ENCODE peak calls at places on chromosomes 1 and 21, in seven cellular contexts. W is K562, O is stomach, J is HepG2, Y is spleen, F is transverse colon, U is endothelial cell of umbilical vein. L is an unnamed sample.

GRCh38 chr1:201624741-201625646 is 86.1 kb downstream of the NAV1 start:
- DNase-seq in O (no peak), F (no peak), Y (no peak), J (no peak), W (no peak), U (peak), L (no peak)

GRCh38 chr21:46559291-46559983 is 45.4 kb downstream of the S100B start:
- DNase-seq in J (peak), O (peak), Y (no peak), W (no peak), U (peak), F (no peak), L (no peak)

GRCh38 chr21:20639026-20639425 is 359.2 kb upstream of the NCAM2 start:
- DNase-seq in Y (no peak), U (no peak), W (no peak), J (no peak), F (no peak), O (no peak), L (no peak)

GRCh38 chr1:210598135-210598652 is 269.5 kb downstream of the HHAT start:
- DNase-seq in J (peak), U (no peak), O (no peak), W (no peak), Y (no peak), F (peak), L (no peak)

GRCh38 chr21:33135925-33136324 is 66.0 kb downstream of the OLIG1 start:
- DNase-seq in J (no peak), O (no peak), F (no peak), Y (no peak), W (no peak), U (no peak), L (no peak)

GRCh38 chr1:160651428-160652064 is 4.7 kb upstream of the SLAMF1 start:
- DNase-seq in W (no peak), F (no peak), J (no peak), Y (no peak), O (no peak), U (no peak), L (no peak)

GRCh38 chr1:203505526-203506189 is 11.7 kb downstream of the OPTC start:
- DNase-seq in Y (no peak), O (no peak), F (no peak), W (no peak), U (no peak), J (no peak), L (no peak)

GRCh38 chr1:12448746-12449177 is 169.2 kb downstream of the DHRS3 start:
- DNase-seq in Y (no peak), W (peak), J (no peak), F (no peak), U (no peak), O (no peak), L (no peak)

DNA sequence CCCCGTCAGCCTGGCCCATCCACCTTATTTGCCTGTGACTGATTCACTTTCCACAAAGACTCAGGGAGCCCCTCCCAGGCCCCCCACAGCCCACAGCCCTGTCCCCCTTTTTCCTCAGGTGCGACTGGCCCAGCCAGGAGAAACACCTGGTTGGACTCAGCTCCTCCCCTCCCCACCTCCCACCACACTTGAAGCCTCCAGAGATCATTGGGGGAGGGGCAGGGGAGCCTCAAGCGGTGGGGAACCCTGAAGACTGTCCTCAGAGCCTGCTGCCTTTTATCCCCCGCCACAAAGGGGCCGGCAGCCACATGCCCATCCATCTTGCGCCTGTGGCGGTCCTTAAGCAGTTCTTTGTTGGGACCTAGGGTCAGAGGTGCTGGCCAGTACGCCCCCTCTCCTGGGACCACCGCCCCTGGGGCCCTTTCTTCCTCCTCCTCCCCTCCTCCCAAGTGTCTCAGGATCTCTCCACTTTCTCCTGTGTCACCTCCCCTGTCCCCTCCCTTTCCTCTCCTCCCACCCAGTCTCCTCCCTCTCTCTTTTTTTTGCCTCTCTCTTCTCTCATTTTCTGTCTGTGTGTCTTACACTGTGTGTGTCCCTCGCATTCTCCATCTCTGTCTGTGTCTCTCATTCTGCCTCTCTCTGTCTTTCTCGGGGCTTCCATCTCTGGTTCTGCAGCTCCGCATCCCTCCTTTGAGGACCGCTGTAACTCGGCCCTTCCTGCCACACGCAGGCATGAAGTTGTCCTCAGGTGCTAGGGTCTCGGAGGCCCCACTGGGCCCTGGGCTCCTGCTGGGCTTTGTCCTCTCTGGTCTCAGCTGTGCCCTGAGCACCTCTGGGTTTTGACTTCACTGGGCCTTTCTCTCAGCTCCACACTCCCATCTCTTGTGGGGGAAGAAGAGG is 12.2 kb downstream of the CRABP2 start:
- DNase-seq in J (peak), F (peak), O (peak), W (peak), U (no peak), Y (no peak), L (peak)
- TF ChIP-seq POLR2AphosphoS5 in J (no peak), F (no peak), O (no peak), W (no peak), U (no peak), Y (no peak), L (no peak)

GRCh38 chr1:66175107-66175506 is 358.8 kb upstream of the SGIP1 start:
- DNase-seq in W (no peak), Y (no peak), J (no peak), F (no peak), O (no peak), U (no peak), L (no peak)

GRCh38 chr1:66176828-66177227 is 357.1 kb upstream of the SGIP1 start:
- DNase-seq in J (no peak), O (no peak), U (no peak), Y (no peak), F (no peak), W (no peak), L (no peak)

GRCh38 chr1:66177483-66177882 is 356.5 kb upstream of the SGIP1 start:
- DNase-seq in O (no peak), W (no peak), F (no peak), U (no peak), J (peak), Y (no peak), L (no peak)

GRCh38 chr1:66176012-66176715 is 357.8 kb upstream of the SGIP1 start:
- DNase-seq in U (peak), J (no peak), F (no peak), O (no peak), W (no peak), Y (no peak), L (no peak)

GRCh38 chr1:66175581-66175980 is 358.4 kb upstream of the SGIP1 start:
- DNase-seq in U (no peak), O (no peak), J (no peak), F (no peak), W (no peak), Y (no peak), L (no peak)
- H3K27ac ChIP-seq in U (no peak), O (no peak), J (no peak), F (no peak), W (no peak), Y (no peak), L (no peak)

GRCh38 chr1:52348704-52349301 is 17.2 kb downstream of the CC2D1B start:
- DNase-seq in U (peak), W (no peak), F (no peak), Y (no peak), O (no peak), J (no peak), L (peak)

GRCh38 chr1:52355436-52355835 is 10.6 kb downstream of the CC2D1B start:
- DNase-seq in O (no peak), Y (no peak), J (no peak), U (no peak), W (no peak), F (no peak), L (no peak)

GRCh38 chr1:52355847-52356505 is 10.0 kb downstream of the CC2D1B start:
- DNase-seq in F (no peak), J (no peak), Y (no peak), O (no peak), W (no peak), U (no peak), L (no peak)

GRCh38 chr1:52356818-52357355 is 9.1 kb downstream of the CC2D1B start:
- DNase-seq in W (no peak), U (no peak), J (no peak), O (no peak), Y (no peak), F (no peak), L (no peak)

GRCh38 chr1:52352690-52353089 is 13.3 kb downstream of the CC2D1B start:
- DNase-seq in W (no peak), O (no peak), J (no peak), U (no peak), Y (no peak), F (no peak), L (no peak)
- TF ChIP-seq POLR2AphosphoS5 in W (no peak), O (no peak), J (no peak), U (no peak), Y (no peak), F (no peak), L (no peak)

DNA sequence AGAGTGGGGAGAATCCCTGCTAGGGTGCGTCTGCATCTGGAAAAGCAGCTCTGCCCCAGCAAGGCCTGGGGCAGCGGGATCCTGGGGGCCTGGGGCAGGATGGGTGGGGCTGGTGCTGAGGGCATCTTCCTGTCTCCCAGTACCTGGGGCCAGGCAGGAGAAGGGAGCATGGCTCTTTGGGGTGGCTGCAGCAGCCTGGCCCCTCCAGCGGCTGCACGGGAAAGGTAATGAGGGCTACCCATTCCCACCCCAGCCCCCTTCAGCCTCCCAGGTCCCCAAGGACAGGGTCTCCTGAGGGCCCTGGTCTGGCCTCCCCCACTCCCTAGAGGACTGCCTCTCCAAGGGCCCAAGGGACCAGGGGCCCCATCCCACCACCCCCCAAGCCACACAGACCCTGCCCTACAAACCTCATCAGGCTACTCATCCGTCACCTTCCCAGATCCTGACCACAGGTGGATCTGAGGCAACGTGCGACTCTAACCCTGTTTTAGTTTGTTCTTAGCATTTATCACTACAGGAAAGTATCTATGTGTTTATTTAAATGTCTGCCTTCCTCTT is 910 bp upstream of the ANKRD65 start:
- DNase-seq in U (no peak), F (no peak), J (no peak), O (no peak), Y (no peak), W (no peak), L (no peak)
- H3K27ac ChIP-seq in U (no peak), F (no peak), J (peak), O (peak), Y (no peak), W (no peak), L (peak)

GRCh38 chr1:246838118-246838456 is 93.7 kb downstream of the AHCTF1 start:
- DNase-seq in J (no peak), Y (no peak), F (no peak), W (no peak), U (no peak), O (no peak), L (no peak)

GRCh38 chr1:246836169-246836568 is 95.6 kb downstream of the AHCTF1 start:
- DNase-seq in Y (no peak), J (no peak), O (no peak), W (no peak), U (no peak), F (no peak), L (no peak)

GRCh38 chr1:246836647-246837046 is 95.1 kb downstream of the AHCTF1 start:
- DNase-seq in F (no peak), Y (no peak), W (no peak), U (no peak), O (no peak), J (no peak), L (no peak)

DNA sequence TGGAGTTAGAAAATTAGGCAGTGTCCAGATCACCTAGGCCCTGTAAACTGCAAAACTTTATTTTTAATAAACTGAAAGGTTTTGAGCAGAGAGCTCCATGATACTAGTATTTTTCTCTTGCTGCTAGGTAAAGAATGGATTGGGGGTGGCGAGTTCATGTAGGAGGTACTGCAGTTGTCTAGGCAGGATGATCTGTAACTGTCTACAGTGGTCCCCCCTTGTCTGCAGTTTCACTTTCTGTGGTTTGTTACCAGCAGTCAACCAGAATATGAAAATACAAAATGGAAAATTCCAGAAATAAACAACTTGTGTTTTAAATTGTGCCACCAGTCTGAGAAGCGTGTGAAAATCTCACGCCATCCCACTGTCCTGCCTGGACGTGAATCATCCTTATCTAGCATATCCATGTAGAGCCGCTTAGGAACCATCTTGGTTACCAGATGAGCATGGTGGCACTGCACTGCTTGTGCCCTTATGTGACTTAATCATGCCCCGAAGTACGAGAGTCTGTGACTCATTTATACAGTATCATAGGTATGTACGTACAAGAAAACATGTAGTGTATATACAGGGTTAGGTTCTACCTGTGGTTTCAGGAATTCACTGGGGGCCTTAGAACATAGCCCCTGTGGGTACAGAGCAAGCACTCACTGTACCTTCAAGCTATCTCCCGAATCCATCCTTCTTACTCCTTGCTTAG is 94.2 kb downstream of the AHCTF1 start:
- DNase-seq in F (no peak), O (no peak), W (no peak), U (no peak), Y (no peak), J (no peak), L (no peak)
- TF ChIP-seq POLR2AphosphoS5 in F (no peak), O (no peak), W (peak), U (no peak), Y (no peak), J (peak), L (no peak)

GRCh38 chr1:82491301-82491986 is 690.7 kb downstream of the ADGRL2 start:
- DNase-seq in O (no peak), U (no peak), Y (no peak), J (no peak), F (no peak), W (no peak), L (no peak)
- H3K27ac ChIP-seq in O (peak), U (no peak), Y (peak), J (no peak), F (peak), W (no peak), L (no peak)

GRCh38 chr1:227733751-227734545 is 1.2 kb downstream of the JMJD4 start:
- DNase-seq in J (no peak), O (no peak), W (no peak), U (no peak), Y (no peak), F (no peak), L (no peak)

GRCh38 chr1:227734546-227734857 is 600 bp downstream of the JMJD4 start:
- DNase-seq in W (no peak), F (no peak), U (no peak), Y (no peak), O (no peak), J (no peak), L (no peak)

GRCh38 chr1:227733309-227733705 is 1.8 kb downstream of the JMJD4 start:
- DNase-seq in J (no peak), F (no peak), Y (no peak), U (no peak), O (no peak), W (no peak), L (no peak)

GRCh38 chr1:227736814-227737432 is 1.7 kb downstream of the SNAP47 start:
- DNase-seq in Y (no peak), U (no peak), J (no peak), O (no peak), W (no peak), F (no peak), L (no peak)

DNA sequence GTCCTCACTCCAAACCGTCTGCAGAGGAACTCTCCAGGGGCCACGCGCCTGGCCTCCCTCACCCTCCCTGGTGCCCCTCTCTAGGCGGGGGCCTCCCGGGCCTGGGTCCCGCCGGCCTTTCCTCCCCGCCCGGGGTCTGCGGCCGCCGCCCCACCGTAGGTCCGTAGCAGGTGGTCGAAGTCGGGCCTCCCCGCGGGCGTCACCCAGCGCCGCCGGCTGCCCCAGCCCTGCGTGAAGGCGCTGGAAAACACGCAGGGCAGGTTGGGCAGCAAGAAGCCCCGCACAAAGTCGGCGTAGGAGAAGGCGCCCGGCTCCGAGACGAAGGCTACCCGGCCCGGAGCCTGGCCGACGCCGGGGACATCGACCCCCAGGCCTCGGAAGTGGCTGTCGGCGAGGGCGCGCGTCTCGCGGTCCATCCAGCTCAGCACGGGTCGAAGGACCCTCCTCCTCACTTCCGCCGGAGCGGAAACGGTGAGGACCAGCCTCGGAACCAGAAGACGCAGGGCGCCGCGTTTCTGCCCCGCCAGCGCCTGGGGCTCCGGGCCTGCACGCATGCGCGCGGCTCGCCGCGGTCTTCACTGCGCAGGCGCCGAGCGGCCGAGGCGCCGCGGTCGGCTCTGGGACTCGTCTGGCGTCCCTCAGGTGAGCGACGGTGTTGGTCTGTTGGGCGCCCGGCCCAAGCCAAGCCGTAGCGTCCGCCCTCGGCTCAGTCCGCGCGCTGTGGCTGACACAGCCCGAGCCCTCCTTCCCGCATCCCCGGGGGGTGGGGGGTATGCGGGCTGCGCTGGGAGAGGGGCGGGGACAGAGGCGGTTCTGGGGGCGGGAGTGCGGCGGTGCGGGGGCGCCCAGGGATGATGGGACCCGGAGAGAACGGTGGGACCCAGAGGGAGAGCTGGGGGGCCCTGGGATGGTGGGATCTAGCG is at the start of the genes JMJD4 and SNAP47:
- DNase-seq in J (peak), F (peak), W (peak), O (peak), Y (peak), U (peak), L (peak)
- TF ChIP-seq POLR2AphosphoS5 in J (peak), F (peak), W (peak), O (peak), Y (peak), U (peak), L (peak)

DNA sequence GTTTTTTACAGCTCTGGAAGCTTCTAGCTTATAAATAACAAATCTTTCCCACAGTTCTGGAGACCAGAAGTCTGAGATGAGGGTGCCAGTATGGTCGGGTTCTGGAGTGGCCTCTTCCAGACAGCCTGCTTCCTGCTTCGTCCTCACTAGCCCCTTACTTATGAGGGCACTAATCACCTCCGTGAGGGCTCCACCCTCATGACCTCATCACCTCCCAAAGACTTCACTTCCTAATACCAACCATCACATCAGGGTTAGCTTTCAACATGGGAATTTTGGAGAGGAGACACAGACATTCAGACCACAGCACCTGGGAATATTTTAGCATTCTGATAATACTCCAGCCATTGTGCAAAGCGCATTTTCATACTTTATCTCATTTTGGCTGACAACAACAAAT is 223.7 kb upstream of the IRF2BP2 start:
- DNase-seq in J (no peak), Y (no peak), W (no peak), U (no peak), F (no peak), O (no peak), L (no peak)
- H3K27ac ChIP-seq in J (peak), Y (no peak), W (no peak), U (no peak), F (no peak), O (no peak), L (no peak)

GRCh38 chr1:158068918-158069317 is 75.5 kb downstream of the KIRREL1 start:
- DNase-seq in O (no peak), F (no peak), W (no peak), J (no peak), Y (no peak), U (no peak), L (no peak)
- TF ChIP-seq POLR2AphosphoS5 in O (no peak), F (no peak), W (no peak), J (no peak), Y (peak), U (no peak), L (no peak)